ENCODE peak calls at places on chromosomes 2 and 18, in four cellular contexts. A is stimulated activated CD4-positive, alpha-beta T cell treated with anti-CD3 and anti-CD28 coated beads, TNF-alpha, amount 100 ng/mL, for 4 hours; U is NCI-H1436; I is mesothelial cell of epicardium. D is an unnamed sample.

GRCh38 chr2:130864830-130865229 is 28.1 kb downstream of the ARHGEF4 start:
- DNase-seq in U (peak), I (no peak), A (no peak), D (no peak)

GRCh38 chr2:36824281-36824680 is 127.8 kb downstream of the VIT start:
- DNase-seq in U (no peak), I (no peak), A (no peak), D (no peak)

GRCh38 chr2:95760839-95761525 is 169.2 kb downstream of the TRIM43 start:
- DNase-seq in A (no peak), I (no peak), U (no peak), D (peak)

GRCh38 chr2:58834404-58834803 is 593.3 kb upstream of the FANCL start:
- DNase-seq in U (no peak), I (peak), A (no peak), D (peak)

GRCh38 chr18:7459851-7460774 is 107.0 kb upstream of the PTPRM start:
- DNase-seq in U (no peak), I (no peak), A (no peak), D (no peak)

GRCh38 chr2:70828914-70829824 is 6.4 kb downstream of the CD207 start:
- DNase-seq in I (no peak), A (no peak), U (no peak), D (no peak)

GRCh38 chr18:45212186-45213039 is 402.9 kb upstream of the SLC14A2 start:
- DNase-seq in A (peak), I (peak), U (peak), D (peak)

GRCh38 chr18:50709215-50709614 is 110.6 kb downstream of the MRO start:
- DNase-seq in I (no peak), A (no peak), U (peak), D (no peak)

D was measured in Caki2.